ENCODE peak calls at places on chromosomes 2 and 18, in nine cellular contexts. W, H, V, A, I, U, M, Y and Z are unnamed samples.

GRCh38 chr2:67560818-67561221 is 163.7 kb downstream of the ETAA1 start:
- DNase-seq in A (no peak), V (no peak), U (no peak), I (no peak), W (no peak), Y (no peak), H (no peak), M (no peak), Z (no peak)

GRCh38 chr2:137223722-137224121 is 458.4 kb downstream of the THSD7B start:
- DNase-seq in A (no peak), Y (no peak), M (no peak), I (no peak), V (no peak), W (no peak), U (no peak), H (no peak), Z (no peak)

GRCh38 chr2:15159751-15160177 is 401.4 kb downstream of the NBAS start:
- DNase-seq in I (no peak), A (no peak), U (no peak), M (peak; percentile 83), W (peak; percentile 9), H (peak; percentile 24), V (no peak), Y (peak; percentile 36), Z (no peak)

GRCh38 chr2:233453111-233453915 is 99.0 kb downstream of the DGKD start:
- DNase-seq in U (no peak), Y (no peak), M (no peak), W (no peak), V (no peak), A (peak; percentile 48), I (peak; percentile 52), H (no peak), Z (peak; percentile 28)

GRCh38 chr2:7725132-7725849 is 808.1 kb downstream of the RNF144A start:
- DNase-seq in H (no peak), A (no peak), U (peak; percentile 53), W (no peak), M (peak; percentile 31), Y (peak; percentile 25), I (no peak), V (no peak), Z (no peak)

GRCh38 chr2:8110716-8111115 is 571.1 kb upstream of the ID2 start:
- DNase-seq in W (no peak), H (no peak), U (no peak), M (no peak), I (no peak), A (no peak), Y (no peak), V (no peak), Z (no peak)

GRCh38 chr2:124693156-124693555 is 668.1 kb downstream of the CNTNAP5 start:
- DNase-seq in V (no peak), I (no peak), M (no peak), H (no peak), W (no peak), Y (no peak), A (no peak), U (no peak), Z (no peak)

GRCh38 chr2:70396589-70396988 is 94.7 kb upstream of the FAM136A start:
- DNase-seq in M (no peak), A (no peak), I (no peak), H (no peak), V (no peak), Y (no peak), U (no peak), W (no peak), Z (no peak)

GRCh38 chr18:77164762-77165485 is 32.3 kb upstream of the MBP start:
- DNase-seq in Y (no peak), I (no peak), M (no peak), H (no peak), U (no peak), A (no peak), W (no peak), V (no peak), Z (no peak)

GRCh38 chr2:56741601-56742102 is 557.9 kb downstream of the CCDC85A start:
- DNase-seq in W (no peak), I (peak; percentile 69), M (peak; percentile 44), A (no peak), Y (peak; percentile 5), H (no peak), U (no peak), V (peak; percentile 16), Z (peak; percentile 86)

GRCh38 chr2:226678422-226678821 is 121.2 kb downstream of the IRS1 start:
- DNase-seq in V (peak; percentile 16), Y (peak; percentile 48), M (no peak), W (no peak), U (peak; percentile 80), H (peak; percentile 59), I (no peak), A (no peak), Z (no peak)
- H3K27me3 ChIP-seq in V (no peaks in the 10 kb centered on the region), Y (no peaks in the 10 kb centered on the region), M (no peaks in the 10 kb centered on the region), W (no peaks in the 10 kb centered on the region), U (no peaks in the 10 kb centered on the region), H (no peaks in the 10 kb centered on the region), I (no peaks in the 10 kb centered on the region), A (no peaks in the 10 kb centered on the region), Z (no peaks in the 10 kb centered on the region)

GRCh38 chr2:27214936-27215335 is 2.2 kb upstream of the CAD start:
- DNase-seq in U (no peak), W (no peak), M (peak; percentile 79), V (no peak), Y (no peak), H (no peak), A (no peak), I (no peak), Z (no peak)

GRCh38 chr2:27217173-27218121 is at the start of gene CAD:
- DNase-seq in Y (peak; percentile 93), U (peak; percentile 94), A (peak; percentile 97), H (peak; percentile 88), W (peak; percentile 79), V (peak; percentile 89), M (peak; percentile 96), I (peak; percentile 96), Z (no peak)

GRCh38 chr2:27218614-27219013 is 1.4 kb downstream of the CAD start:
- DNase-seq in I (peak; percentile 10), A (no peak), Y (no peak), W (no peak), U (no peak), H (no peak), V (no peak), M (no peak), Z (no peak)

GRCh38 chr2:27220091-27220490 is 2.9 kb downstream of the CAD start:
- DNase-seq in Y (no peak), V (no peak), I (peak; percentile 34), M (peak; percentile 94), H (no peak), U (no peak), A (no peak), W (no peak), Z (no peak)

GRCh38 chr2:27216416-27217137 is 592 bp upstream of the CAD start:
- DNase-seq in V (no peak), A (peak; percentile 56), W (no peak), I (no peak), M (no peak), H (no peak), Y (no peak), U (no peak), Z (no peak)
- H3K36me3 ChIP-seq in V (peaks cover 29% of the 10 kb centered on the region), A (no peaks in the 10 kb centered on the region), W (peaks cover 14% of the 10 kb centered on the region), I (no peaks in the 10 kb centered on the region), M (peaks cover 23% of the 10 kb centered on the region), H (no peaks in the 10 kb centered on the region), Y (no peaks in the 10 kb centered on the region), U (no peaks in the 10 kb centered on the region), Z (peaks cover 73% of the 10 kb centered on the region)

GRCh38 chr2:241734208-241734466 is 293 bp upstream of the D2HGDH start:
- DNase-seq in Y (no peak), U (no peak), H (no peak), M (no peak), V (no peak), W (no peak), A (no peak), I (no peak), Z (no peak)

GRCh38 chr2:241736111-241736510 is 1.7 kb downstream of the D2HGDH start:
- DNase-seq in W (no peak), A (no peak), U (no peak), V (no peak), Y (no peak), I (no peak), H (no peak), M (no peak), Z (no peak)

GRCh38 chr2:241730679-241731293 is 3.6 kb upstream of the D2HGDH start:
- DNase-seq in V (no peak), U (no peak), A (no peak), Y (no peak), I (no peak), M (no peak), W (no peak), H (no peak), Z (no peak)

GRCh38 chr2:241734467-241735208 is at the start of gene D2HGDH:
- DNase-seq in H (peak; percentile 97), V (peak; percentile 95), I (peak; percentile 99), A (peak; percentile 99), W (peak; percentile 91), M (peak; percentile 91), Y (peak; percentile 95), U (peak; percentile 98), Z (peak; percentile 88)

DNA sequence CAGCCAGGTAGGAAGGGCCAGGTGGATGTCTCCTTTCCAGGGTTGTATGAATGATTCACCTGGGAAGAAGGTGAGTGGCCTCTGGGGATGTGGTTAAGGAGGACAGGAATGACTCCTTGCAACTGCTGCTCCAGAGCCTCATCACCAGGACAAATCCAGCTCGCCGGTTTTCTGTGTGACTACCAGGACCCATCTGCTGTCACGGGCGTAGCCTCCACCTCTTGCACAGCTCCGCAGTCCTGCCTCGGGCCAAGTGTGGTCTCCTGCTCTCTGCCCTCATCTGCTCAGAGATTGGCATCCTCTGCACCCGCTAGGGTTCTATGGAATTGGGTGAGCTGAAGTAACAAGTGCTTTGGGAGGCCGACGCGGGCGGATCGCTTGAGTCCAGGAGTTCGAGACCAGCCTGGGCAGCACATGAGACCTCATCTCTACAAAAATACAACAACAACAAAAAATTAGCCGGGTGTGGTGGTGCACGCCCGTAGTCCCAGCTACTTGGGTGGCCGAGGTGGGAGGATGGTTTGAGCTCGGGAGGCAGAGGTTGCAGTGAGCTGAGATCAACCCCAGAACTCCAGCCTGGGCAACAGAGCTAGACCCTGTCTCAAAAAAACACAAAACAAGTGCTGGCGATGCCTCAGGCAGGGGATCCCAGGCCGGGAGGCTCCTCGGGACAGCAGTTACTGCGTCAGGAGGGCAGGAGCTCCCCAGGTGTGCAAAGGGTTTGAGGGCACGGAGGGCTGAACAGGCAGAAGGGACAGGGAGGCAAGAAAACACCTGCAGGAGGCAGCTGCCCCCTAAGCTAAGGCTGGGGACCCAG is 831 bp upstream of the D2HGDH start:
- DNase-seq in I (no peak), V (no peak), M (no peak), H (no peak), U (no peak), Y (no peak), A (peak; percentile 81), W (no peak), Z (no peak)
- H3K27ac ChIP-seq in I (no peak overlapping the region), V (peak overlapping the region; percentile 94), M (peak overlapping the region; percentile 93), H (peak overlapping the region; percentile 28), U (peak overlapping the region; percentile 98), Y (no peak overlapping the region), A (peak overlapping the region; percentile 94), W (no peak overlapping the region), Z (peak overlapping the region; percentile 69)

DNA sequence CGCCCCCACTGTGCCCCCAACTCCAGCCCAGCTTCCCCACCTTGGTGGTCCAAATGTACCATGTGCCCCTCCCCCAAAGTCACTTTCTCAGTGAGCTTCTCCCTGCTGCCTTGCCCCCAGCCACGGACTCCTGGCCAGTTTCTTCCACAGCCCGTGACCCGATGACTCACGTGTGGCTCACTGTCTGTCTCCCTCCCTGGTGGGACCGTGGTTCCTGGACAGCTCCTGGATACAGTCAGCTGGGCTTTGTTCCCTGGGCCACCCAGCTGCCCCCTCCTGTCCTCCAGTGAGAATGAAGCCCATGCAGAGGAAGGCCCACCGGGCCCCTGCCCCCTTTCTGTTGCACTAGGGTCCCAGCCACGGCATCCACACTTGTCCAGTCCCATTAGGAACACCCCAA is 45.0 kb upstream of the CTDP1 start:
- DNase-seq in W (no peak), H (no peak), M (no peak), A (peak; percentile 64), U (no peak), Y (no peak), I (no peak), V (no peak), Z (no peak)
- H3K27me3 ChIP-seq in W (no peaks in the 10 kb centered on the region), H (peaks cover 12% of the 10 kb centered on the region), M (no peaks in the 10 kb centered on the region), A (peaks cover 20% of the 10 kb centered on the region), U (no peaks in the 10 kb centered on the region), Y (peaks cover 13% of the 10 kb centered on the region), I (no peaks in the 10 kb centered on the region), V (peaks cover 31% of the 10 kb centered on the region), Z (peaks cover 20% of the 10 kb centered on the region)